ENCODE peak calls at places on chromosomes 3 and 15, in ten cellular contexts. I is astrocyte of the spinal cord, H is neural crest cell, E is transverse colon, V is MM.1S, D is H9, F is glutamatergic neuron, C is pancreas, O is endothelial cell, G is heart right ventricle. B is an unnamed sample.

GRCh38 chr15:83158393-83158792 is 49.2 kb downstream of the HDGFL3 start:
- DNase-seq in C (no peak), O (no peak), V (no peak), G (no peak), F (no peak), E (no peak), D (no peak), I (no peak), H (no peak), B (no peak)

GRCh38 chr15:95698971-95699370 is 631.5 kb upstream of the NR2F2 start:
- DNase-seq in H (no peak), C (no peak), I (no peak), O (no peak), D (no peak), G (no peak), F (no peak), E (no peak), V (no peak), B (no peak)

GRCh38 chr3:147924755-147925154 is 515.6 kb downstream of the ZIC1 start:
- DNase-seq in F (no peak), E (no peak), G (no peak), O (no peak), C (no peak), V (no peak), D (no peak), H (no peak), I (no peak), B (no peak)

GRCh38 chr15:22902046-22902445 is 63.6 kb downstream of the NIPA2 start:
- DNase-seq in V (no peak), C (no peak), E (no peak), H (no peak), F (no peak), O (no peak), D (no peak), G (no peak), I (no peak), B (no peak)

GRCh38 chr15:23866832-23867231 is 179.7 kb upstream of the NDN start:
- DNase-seq in O (no peak), G (no peak), F (no peak), V (peak), D (no peak), E (no peak), H (no peak), I (no peak), C (no peak), B (no peak)

GRCh38 chr3:166608132-166608531 is 770.9 kb upstream of the BCHE start:
- DNase-seq in V (peak), G (no peak), H (no peak), I (no peak), C (no peak), F (no peak), O (no peak), E (no peak), D (no peak), B (no peak)

GRCh38 chr3:8443829-8444791 is 57.5 kb upstream of the LMCD1 start:
- DNase-seq in I (peak), D (peak), C (peak), H (peak), E (peak), F (peak), V (no peak), O (peak), G (peak), B (peak)

GRCh38 chr3:178629430-178630178 is 93.4 kb downstream of the KCNMB2 start:
- DNase-seq in V (no peak), C (no peak), O (no peak), F (no peak), E (no peak), H (no peak), I (no peak), D (no peak), G (no peak), B (no peak)

GRCh38 chr3:127050733-127051132 is 67.8 kb downstream of the PLXNA1 start:
- DNase-seq in D (no peak), V (no peak), I (no peak), G (no peak), H (no peak), C (peak), E (no peak), O (no peak), F (no peak), B (no peak)

GRCh38 chr3:119695480-119695879 is 7.3 kb upstream of the CFAP91 start:
- DNase-seq in D (no peak), I (no peak), G (no peak), H (no peak), V (no peak), E (no peak), C (no peak), F (no peak), O (no peak), B (no peak)

GRCh38 chr15:45442497-45443135 is 64.3 kb upstream of the GATM start:
- DNase-seq in O (no peak), G (no peak), D (peak), I (peak), H (no peak), E (no peak), F (no peak), V (no peak), C (no peak), B (peak)

GRCh38 chr3:64267774-64268604 is 42.7 kb upstream of the PRICKLE2 start:
- DNase-seq in H (peak), G (peak), D (peak), C (peak), F (peak), V (no peak), I (peak), E (peak), O (peak), B (peak)

GRCh38 chr15:88497109-88497761 is 29.7 kb downstream of the MRPS11 start:
- DNase-seq in O (no peak), H (no peak), V (no peak), E (no peak), C (no peak), G (peak), F (no peak), D (no peak), I (no peak), B (no peak)

GRCh38 chr15:70054884-70055387 is 42.8 kb downstream of the TLE3 start:
- DNase-seq in I (no peak), F (no peak), E (no peak), H (no peak), G (no peak), C (no peak), D (no peak), V (no peak), O (no peak), B (no peak)

GRCh38 chr3:134311265-134311664 is 60.6 kb upstream of the RYK start:
- DNase-seq in F (no peak), V (no peak), O (no peak), G (no peak), E (no peak), I (peak), H (no peak), C (no peak), D (no peak), B (no peak)

GRCh38 chr15:57098896-57099295 is 180.5 kb downstream of the TCF12 start:
- DNase-seq in G (no peak), H (no peak), C (no peak), V (no peak), O (no peak), F (no peak), D (no peak), I (no peak), E (no peak), B (no peak)

GRCh38 chr15:53586815-53587214 is 172.6 kb downstream of the WDR72 start:
- DNase-seq in V (peak), H (peak), I (peak), C (peak), F (peak), G (no peak), E (peak), D (peak), O (peak), B (peak)

GRCh38 chr3:36714343-36714742 is 50.0 kb downstream of the DCLK3 start:
- DNase-seq in E (no peak), I (peak), C (no peak), V (no peak), G (no peak), O (no peak), D (no peak), F (no peak), H (no peak), B (no peak)

GRCh38 chr3:149575213-149575961 is 82.4 kb downstream of the WWTR1 start:
- DNase-seq in V (no peak), G (no peak), H (no peak), D (no peak), E (no peak), I (peak), F (no peak), O (no peak), C (no peak), B (peak)

GRCh38 chr3:72892081-72892763 is 4.4 kb downstream of the GXYLT2 start:
- DNase-seq in G (no peak), H (no peak), E (peak), O (no peak), V (no peak), C (no peak), F (no peak), D (no peak), I (peak), B (peak)

GRCh38 chr3:188687389-188687788 is 484.4 kb upstream of the TPRG1 start:
- DNase-seq in V (no peak), F (no peak), O (peak), D (peak), H (no peak), E (no peak), G (no peak), I (peak), C (no peak), B (peak)

GRCh38 chr3:38662544-38662943 is 13.1 kb upstream of the SCN5A start:
- DNase-seq in F (no peak), O (no peak), G (no peak), I (peak), D (peak), H (no peak), V (peak), C (no peak), E (no peak), B (no peak)

GRCh38 chr3:104519968-104520655 is 846.6 kb upstream of the ALCAM start:
- DNase-seq in O (no peak), H (no peak), E (no peak), I (no peak), F (no peak), D (no peak), V (peak), G (no peak), C (no peak), B (no peak)

DNA sequence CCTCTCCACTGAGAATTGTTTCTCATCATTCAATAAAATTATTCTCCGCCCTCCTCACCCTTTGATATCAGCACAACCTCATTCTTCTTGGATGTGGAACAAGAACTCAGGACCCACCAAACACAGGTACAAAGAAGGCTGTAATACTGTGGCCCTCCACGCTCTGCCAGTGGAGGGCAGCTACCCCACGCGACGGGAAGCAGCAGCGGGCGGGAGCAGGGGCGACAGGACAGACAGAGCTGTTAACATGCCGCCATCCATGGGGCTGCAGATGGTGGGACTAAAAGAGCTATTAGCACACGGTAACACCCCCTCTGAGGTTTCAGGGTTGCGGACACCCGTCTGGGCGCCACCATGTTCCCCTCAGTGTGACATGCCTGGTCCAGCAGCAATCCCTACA is 37.5 kb downstream of the EMC4 start:
- DNase-seq in D (peak), H (no peak), C (no peak), I (no peak), F (no peak), O (no peak), V (no peak), G (no peak), E (no peak), B (no peak)
- TF ChIP-seq CTCF in D (peak), H (no peak), C (no peak), I (no peak), F (no peak), O (no peak), V (no peak), G (no peak), E (no peak), B (no peak)

GRCh38 chr3:40073310-40074007 is 236.0 kb upstream of the EIF1B start:
- DNase-seq in D (peak), C (no peak), V (no peak), I (no peak), F (no peak), O (peak), G (no peak), E (no peak), H (no peak), B (no peak)
- TF ChIP-seq CTCF in D (peak), C (no peak), V (no peak), I (no peak), F (no peak), O (no peak), G (no peak), E (no peak), H (no peak), B (no peak)

DNA sequence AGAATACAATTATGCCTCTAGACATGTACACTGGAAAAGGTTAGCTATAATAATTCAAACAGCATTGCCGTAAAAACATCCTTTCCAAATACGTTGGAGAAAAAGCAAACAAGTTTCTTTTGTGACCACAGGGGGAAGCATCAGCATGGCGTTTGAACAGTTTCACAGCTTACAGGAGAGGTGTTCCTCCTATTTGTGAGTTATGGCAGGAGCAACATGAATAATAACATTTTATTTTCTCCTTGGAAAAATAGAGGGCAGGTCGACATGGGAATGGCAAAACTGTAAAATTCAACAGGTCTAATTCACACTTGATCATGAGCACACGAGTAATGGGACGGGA is 39.7 kb upstream of the GADL1 start:
- DNase-seq in D (no peak), F (no peak), V (peak), I (peak), C (no peak), E (no peak), G (no peak), H (no peak), O (no peak), B (peak)
- TF ChIP-seq CTCF in D (peak), F (no peak), V (peak), I (peak), C (peak), E (peak), G (peak), H (peak), O (peak), B (peak)

GRCh38 chr15:100572362-100572983 is 29.5 kb downstream of the LINS1 start:
- DNase-seq in I (peak), F (no peak), E (no peak), O (no peak), G (no peak), V (peak), D (no peak), H (no peak), C (no peak), B (no peak)
- TF ChIP-seq CTCF in I (peak), F (peak), E (peak), O (peak), G (peak), V (peak), D (peak), H (peak), C (peak), B (no peak)

GRCh38 chr3:55406666-55407425 is 80.3 kb downstream of the WNT5A start:
- DNase-seq in G (no peak), O (no peak), V (no peak), F (no peak), E (no peak), C (no peak), H (no peak), D (no peak), I (peak), B (no peak)

GRCh38 chr3:55407426-55407820 is 79.7 kb downstream of the WNT5A start:
- DNase-seq in E (no peak), V (no peak), C (no peak), H (no peak), D (no peak), I (no peak), O (no peak), G (no peak), F (no peak), B (no peak)

GRCh38 chr3:55408193-55408826 is 78.8 kb downstream of the WNT5A start:
- DNase-seq in D (no peak), G (no peak), H (no peak), I (no peak), E (peak), F (no peak), V (no peak), O (no peak), C (no peak), B (no peak)

GRCh38 chr3:55402886-55403605 is 84.1 kb downstream of the WNT5A start:
- DNase-seq in I (peak), F (no peak), C (no peak), E (no peak), V (no peak), O (no peak), G (no peak), H (no peak), D (no peak), B (no peak)

DNA sequence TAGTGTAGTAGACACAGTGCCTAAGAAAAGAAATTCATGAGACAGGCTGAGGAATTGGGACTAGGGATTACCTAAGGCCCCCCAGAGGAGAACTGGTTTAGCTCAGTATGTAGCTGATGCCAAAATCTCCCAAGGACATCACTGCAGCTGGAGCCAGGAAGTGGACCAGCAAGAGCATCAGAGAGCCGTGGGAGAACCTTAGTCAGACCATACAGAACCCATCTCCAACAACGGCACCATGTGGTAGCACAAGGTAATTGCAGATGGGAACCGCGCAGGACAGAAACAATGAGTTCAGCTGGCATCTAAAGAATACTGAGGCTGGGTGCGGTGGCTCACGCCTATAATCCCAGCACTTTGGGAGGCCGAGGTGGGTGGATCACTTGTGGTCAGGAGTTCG is 81.7 kb downstream of the WNT5A start:
- DNase-seq in D (peak), F (peak), V (no peak), E (no peak), O (peak), H (peak), I (peak), C (no peak), G (no peak), B (no peak)
- TF ChIP-seq CTCF in D (peak), F (peak), V (peak), E (no peak), O (peak), H (peak), I (peak), C (no peak), G (no peak), B (no peak)

GRCh38 chr3:151330374-151330773 is 1.0 kb upstream of the P2RY13 start:
- DNase-seq in C (no peak), G (no peak), I (no peak), V (no peak), E (no peak), O (no peak), D (no peak), H (no peak), F (no peak), B (no peak)

GRCh38 chr3:151327571-151328198 is 1.7 kb downstream of the P2RY13 start:
- DNase-seq in E (no peak), F (no peak), H (no peak), V (no peak), D (no peak), C (no peak), G (no peak), I (peak), O (no peak), B (no peak)

GRCh38 chr3:151328298-151329036 is 882 bp downstream of the P2RY13 start:
- DNase-seq in G (no peak), H (no peak), F (no peak), O (no peak), V (no peak), I (no peak), E (no peak), C (no peak), D (no peak), B (no peak)

GRCh38 chr3:151330899-151331298 is 1.6 kb upstream of the P2RY13 start:
- DNase-seq in C (no peak), H (no peak), G (no peak), D (no peak), E (no peak), I (no peak), F (no peak), O (no peak), V (no peak), B (no peak)

DNA sequence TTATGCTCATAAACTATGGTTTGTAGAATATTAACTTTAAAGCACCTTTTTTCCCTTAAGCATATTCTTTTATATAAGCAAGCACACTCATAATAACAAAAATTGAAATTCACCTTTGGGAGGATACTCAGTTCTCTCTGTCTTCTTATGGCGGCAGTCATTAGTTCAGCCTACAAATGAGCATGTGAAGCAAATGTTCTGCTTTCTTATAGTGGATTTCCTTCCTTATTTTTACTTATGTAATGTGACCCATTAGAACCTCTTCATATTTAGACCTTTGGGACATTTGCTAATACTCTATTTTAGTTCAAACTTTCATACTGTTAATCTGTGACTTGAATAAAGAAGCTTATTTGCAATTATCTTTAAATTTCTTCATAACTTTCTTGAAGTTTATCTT is at the start of gene P2RY13:
- DNase-seq in I (no peak), G (no peak), D (no peak), E (no peak), V (no peak), O (no peak), C (no peak), F (no peak), H (no peak), B (no peak)
- TF ChIP-seq CTCF in I (no peak), G (no peak), D (no peak), E (no peak), V (no peak), O (no peak), C (no peak), F (no peak), H (no peak), B (no peak)

DNA sequence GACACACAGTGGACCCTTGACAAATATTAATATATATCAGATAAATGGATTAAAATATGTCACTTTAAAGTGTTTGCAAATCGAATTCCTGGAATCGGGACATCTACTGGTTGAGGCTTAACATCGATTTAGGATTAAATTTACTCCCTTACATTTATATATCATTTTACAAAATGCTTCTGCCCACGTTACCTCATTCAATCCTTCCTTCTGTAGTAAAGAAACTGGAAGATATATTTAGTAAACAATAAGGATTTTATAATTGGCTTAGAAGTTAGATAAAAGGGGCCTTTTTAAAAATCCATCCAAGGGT is 1.3 kb downstream of the CLPX start:
- DNase-seq in I (no peak), F (no peak), H (no peak), O (no peak), C (no peak), G (no peak), D (no peak), E (no peak), V (no peak), B (no peak)
- TF ChIP-seq CTCF in I (no peak), F (no peak), H (peak), O (no peak), C (no peak), G (no peak), D (peak), E (no peak), V (no peak), B (no peak)